ENCODE peak calls at places on chromosomes 4 and X, in four cellular contexts. Q is fibroblast of lung, J is lung, O is stomach. E is an unnamed sample.

GRCh38 chrX:111041018-111041462 is 55.0 kb upstream of the PAK3 start:
- DNase-seq in Q (peak; percentile 83), J (no peak), O (no peak), E (no peak)

GRCh38 chrX:1336331-1337143 is at the start of gene IL3RA:
- DNase-seq in Q (no peak), J (peak; percentile 49), O (no peak), E (no peak)

GRCh38 chr4:108683479-108683878 is 33.1 kb downstream of the OSTC start:
- DNase-seq in Q (peak; percentile 51), J (no peak), O (no peak), E (peak; percentile 43)

GRCh38 chr4:4405358-4405962 is 18.6 kb downstream of the NSG1 start:
- DNase-seq in Q (no peak), J (no peak), O (no peak), E (no peak)

GRCh38 chr4:22508376-22508775 is 7.5 kb downstream of the ADGRA3 start:
- DNase-seq in Q (peak; percentile 77), J (no peak), O (no peak), E (no peak)

GRCh38 chr4:46016306-46016705 is 107.5 kb downstream of the GABRG1 start:
- DNase-seq in Q (no peak), J (no peak), O (no peak), E (no peak)

GRCh38 chrX:38806054-38806389 is 4.8 kb downstream of the MID1IP1 start:
- DNase-seq in Q (no peak), J (no peak), O (no peak), E (no peak)

GRCh38 chrX:22165732-22166457 is 106.8 kb upstream of the CBLL2 start:
- DNase-seq in Q (peak; percentile 43), J (no peak), O (no peak), E (no peak)

GRCh38 chr4:1011022-1011694 is at the start of gene FGFRL1:
- DNase-seq in Q (peak; percentile 85), J (peak; percentile 93), O (peak; percentile 96), E (peak; percentile 52)

GRCh38 chr4:85968945-85969830 is 390.7 kb downstream of the MAPK10 start:
- DNase-seq in Q (peak; percentile 69), J (no peak), O (no peak), E (no peak)

GRCh38 chrX:148902581-148902980 is 402.2 kb downstream of the AFF2 start:
- DNase-seq in Q (no peak), J (no peak), O (no peak), E (no peak)

GRCh38 chr4:143489116-143489515 is 24.4 kb upstream of the SMARCA5 start:
- DNase-seq in Q (no peak), J (no peak), O (no peak), E (no peak)

GRCh38 chr4:155564880-155565279 is 101.8 kb upstream of the GUCY1A1 start:
- DNase-seq in Q (no peak), J (no peak), O (no peak), E (no peak)

GRCh38 chrX:71128915-71129765 is 10.7 kb downstream of the MED12 start:
- DNase-seq in Q (peak; percentile 54), J (peak; percentile 71), O (peak; percentile 83), E (peak; percentile 30)

GRCh38 chr4:20313237-20314030 is 61.7 kb downstream of the SLIT2 start:
- DNase-seq in Q (no peak), J (no peak), O (no peak), E (peak; percentile 28)
- TF ChIP-seq CTCF in Q (peak; percentile 5), J (no peak), O (no peak), E (peak; percentile 91)

GRCh38 chr4:87864321-87864720 is 31.6 kb downstream of the MEPE start:
- DNase-seq in Q (no peak), J (no peak), O (no peak), E (no peak)
- H3K4me3 ChIP-seq in Q (no peak overlapping the region), J (no peak overlapping the region), O (no peak overlapping the region), E (no peak overlapping the region)

GRCh38 chr4:151045907-151046306 is 30.8 kb upstream of the LRBA start:
- DNase-seq in Q (no peak), J (no peak), O (no peak), E (peak; percentile 51)
- TF ChIP-seq CTCF in Q (no peak), J (no peak), O (no peak), E (peak; percentile 71)

GRCh38 chr4:3387154-3387942 is 54.4 kb upstream of the HGFAC start:
- DNase-seq in Q (no peak), J (no peak), O (no peak), E (no peak)
- H3K4me3 ChIP-seq in Q (peak overlapping the region; percentile 4), J (no peak overlapping the region), O (peak overlapping the region; percentile 23), E (peak overlapping the region; percentile 3)

DNA sequence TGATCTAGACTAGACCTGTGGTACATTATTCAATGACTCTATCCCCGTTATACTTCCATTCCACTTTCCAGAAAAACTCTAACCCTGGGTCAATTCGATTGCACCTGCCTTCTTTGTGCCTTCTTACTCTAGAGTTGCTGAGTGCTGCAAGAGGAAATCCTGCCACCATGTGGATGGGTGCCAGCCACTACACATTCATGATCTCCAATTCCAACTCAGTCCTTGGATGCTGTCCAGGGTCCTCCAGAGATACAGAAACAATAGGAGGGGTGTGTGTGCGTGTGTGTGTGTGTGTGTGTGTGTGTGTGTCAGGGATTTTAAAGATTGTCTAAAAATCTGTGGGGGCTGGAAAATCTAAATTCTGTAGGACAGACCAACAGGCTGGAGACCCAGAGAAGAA is 42.9 kb upstream of the INTS6L start:
- DNase-seq in Q (peak; percentile 68), J (peak; percentile 76), O (peak; percentile 79), E (peak; percentile 67)
- TF ChIP-seq CTCF in Q (peak; percentile 36), J (no peak), O (no peak), E (peak; percentile 66)

GRCh38 chrX:46325312-46325877 is 219.8 kb downstream of the ZNF674 start:
- DNase-seq in Q (peak; percentile 42), J (peak; percentile 47), O (no peak), E (no peak)

GRCh38 chrX:46328133-46328532 is 217.1 kb downstream of the ZNF674 start:
- DNase-seq in Q (no peak), J (no peak), O (no peak), E (no peak)

GRCh38 chrX:46330513-46330912 is 214.7 kb downstream of the ZNF674 start:
- DNase-seq in Q (no peak), J (no peak), O (no peak), E (no peak)

GRCh38 chrX:46326161-46326560 is 219.1 kb downstream of the ZNF674 start:
- DNase-seq in Q (peak; percentile 12), J (no peak), O (no peak), E (no peak)

DNA sequence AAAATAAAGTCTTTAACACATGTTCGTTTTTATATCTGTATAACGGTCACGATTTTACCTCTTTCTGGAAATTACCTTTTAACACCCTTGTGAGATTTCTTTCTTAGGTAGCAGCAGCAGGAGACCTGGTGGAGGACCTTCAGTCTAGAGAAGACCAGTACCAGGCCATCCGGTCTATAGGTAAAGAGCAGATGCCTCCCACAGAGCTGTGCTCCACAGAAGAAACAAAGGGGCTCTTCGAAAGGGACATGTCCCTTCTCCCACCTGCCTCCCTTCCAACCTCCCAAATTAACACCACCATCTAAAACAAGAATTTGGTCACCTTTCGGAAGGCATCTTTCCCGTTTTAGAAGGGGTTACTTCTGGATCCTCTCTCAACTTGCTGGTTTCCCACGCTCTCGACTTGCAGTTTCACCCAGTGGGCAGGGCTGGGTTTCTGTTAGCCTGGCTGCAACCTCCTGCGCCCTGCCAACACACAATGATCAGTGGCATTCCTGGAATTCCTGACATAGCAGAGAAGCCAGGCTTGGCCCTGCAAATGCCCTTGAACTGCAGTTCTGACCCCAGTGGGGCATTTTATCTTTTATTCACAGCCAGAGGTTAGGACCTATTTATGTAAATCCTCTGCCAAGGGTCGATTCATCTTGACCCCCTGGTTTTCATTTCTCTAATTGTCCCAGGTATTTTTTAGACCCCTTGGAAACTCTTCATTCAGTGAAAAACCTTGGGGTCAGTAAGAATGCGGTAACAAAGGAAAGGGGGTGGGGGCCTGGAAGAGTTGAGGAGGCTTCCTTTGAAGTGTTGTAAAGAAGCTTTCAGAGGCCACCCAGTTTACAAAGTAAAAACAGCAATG is 217.8 kb downstream of the ZNF674 start:
- DNase-seq in Q (peak; percentile 3), J (peak; percentile 57), O (peak; percentile 51), E (no peak)
- H3K4me3 ChIP-seq in Q (no peak overlapping the region), J (no peak overlapping the region), O (no peak overlapping the region), E (no peak overlapping the region)

DNA sequence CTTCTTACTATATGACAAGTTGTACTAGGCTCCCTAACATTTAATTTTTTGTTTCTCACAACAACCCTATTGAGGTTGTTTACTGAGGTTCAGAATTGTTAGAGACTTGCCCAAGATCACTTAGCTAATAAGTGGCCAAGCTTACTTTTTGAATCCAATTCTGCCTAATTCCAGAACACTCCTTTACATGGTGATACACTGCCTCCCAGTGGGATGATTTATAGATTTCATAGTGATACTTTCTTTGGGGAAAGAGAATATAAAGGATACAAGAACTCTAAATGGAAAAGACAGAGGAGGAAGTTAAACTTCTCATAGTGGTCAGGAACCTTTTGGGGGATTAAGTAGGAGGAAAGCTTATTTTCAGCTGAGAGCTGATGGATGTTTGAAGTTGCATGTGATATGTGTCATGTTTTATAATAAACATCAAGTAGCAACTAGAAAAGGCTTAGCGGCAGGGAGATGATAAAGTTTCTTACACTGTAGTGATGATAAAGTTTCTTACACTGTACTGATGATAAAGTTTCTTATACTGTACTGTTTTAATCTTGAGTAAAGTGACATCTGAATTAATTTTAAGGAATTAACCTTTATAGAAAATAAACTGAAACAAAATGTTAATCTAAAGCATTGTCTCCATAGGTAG is 15.3 kb downstream of the STAG2 start:
- DNase-seq in Q (peak; percentile 68), J (no peak), O (no peak), E (no peak)
- TF ChIP-seq CTCF in Q (peak; percentile 11), J (peak; percentile 14), O (no peak), E (peak; percentile 17)

E was measured in LNCaP clone FGC.